ENCODE peak calls at places on chromosomes 7 and 10, in five cellular contexts. One of them, this sample, is unnamed.

GRCh38 chr10:10138685-10139084 is 879.0 kb upstream of the CELF2 start:
- DNase-seq in brain microvascular endothelial cell: no peak
- DNase-seq in GM23248: peak
- DNase-seq in thoracic aorta: no peak
- DNase-seq in prostate gland: no peak
- DNase-seq in this sample: no peak

GRCh38 chr10:61000769-61001730 is 57.1 kb upstream of the RHOBTB1 start:
- DNase-seq in prostate gland: peak
- DNase-seq in GM23248: peak
- DNase-seq in brain microvascular endothelial cell: no peak
- DNase-seq in thoracic aorta: no peak
- DNase-seq in this sample: no peak

GRCh38 chr7:151689196-151689971 is 169.7 kb upstream of the RHEB start:
- DNase-seq in GM23248: no peak
- DNase-seq in brain microvascular endothelial cell: no peak
- DNase-seq in thoracic aorta: no peak
- DNase-seq in prostate gland: peak
- DNase-seq in this sample: no peak

GRCh38 chr7:77684030-77684429 is 12.2 kb upstream of the RSBN1L start:
- DNase-seq in prostate gland: peak
- DNase-seq in thoracic aorta: peak
- DNase-seq in brain microvascular endothelial cell: peak
- DNase-seq in GM23248: peak
- DNase-seq in this sample: peak

GRCh38 chr7:6202117-6202516 is 70.3 kb downstream of the CYTH3 start:
- DNase-seq in GM23248: no peak
- DNase-seq in prostate gland: no peak
- DNase-seq in brain microvascular endothelial cell: no peak
- DNase-seq in thoracic aorta: no peak
- DNase-seq in this sample: no peak

GRCh38 chr10:70558871-70559810 is 43.4 kb downstream of the PRF1 start:
- DNase-seq in GM23248: peak
- DNase-seq in thoracic aorta: peak
- DNase-seq in prostate gland: no peak
- DNase-seq in brain microvascular endothelial cell: peak
- DNase-seq in this sample: peak

GRCh38 chr10:61039868-61040267 is 95.9 kb upstream of the RHOBTB1 start:
- DNase-seq in thoracic aorta: no peak
- DNase-seq in prostate gland: no peak
- DNase-seq in brain microvascular endothelial cell: no peak
- DNase-seq in GM23248: no peak
- DNase-seq in this sample: no peak

GRCh38 chr7:101588131-101588935 is 40.8 kb downstream of the MYL10 start:
- DNase-seq in brain microvascular endothelial cell: no peak
- DNase-seq in prostate gland: no peak
- DNase-seq in GM23248: no peak
- DNase-seq in thoracic aorta: no peak
- DNase-seq in this sample: no peak

GRCh38 chr10:79090134-79090803 is 21.5 kb downstream of the ZMIZ1 start:
- DNase-seq in brain microvascular endothelial cell: no peak
- DNase-seq in prostate gland: no peak
- DNase-seq in thoracic aorta: no peak
- DNase-seq in GM23248: no peak
- DNase-seq in this sample: no peak

DNA sequence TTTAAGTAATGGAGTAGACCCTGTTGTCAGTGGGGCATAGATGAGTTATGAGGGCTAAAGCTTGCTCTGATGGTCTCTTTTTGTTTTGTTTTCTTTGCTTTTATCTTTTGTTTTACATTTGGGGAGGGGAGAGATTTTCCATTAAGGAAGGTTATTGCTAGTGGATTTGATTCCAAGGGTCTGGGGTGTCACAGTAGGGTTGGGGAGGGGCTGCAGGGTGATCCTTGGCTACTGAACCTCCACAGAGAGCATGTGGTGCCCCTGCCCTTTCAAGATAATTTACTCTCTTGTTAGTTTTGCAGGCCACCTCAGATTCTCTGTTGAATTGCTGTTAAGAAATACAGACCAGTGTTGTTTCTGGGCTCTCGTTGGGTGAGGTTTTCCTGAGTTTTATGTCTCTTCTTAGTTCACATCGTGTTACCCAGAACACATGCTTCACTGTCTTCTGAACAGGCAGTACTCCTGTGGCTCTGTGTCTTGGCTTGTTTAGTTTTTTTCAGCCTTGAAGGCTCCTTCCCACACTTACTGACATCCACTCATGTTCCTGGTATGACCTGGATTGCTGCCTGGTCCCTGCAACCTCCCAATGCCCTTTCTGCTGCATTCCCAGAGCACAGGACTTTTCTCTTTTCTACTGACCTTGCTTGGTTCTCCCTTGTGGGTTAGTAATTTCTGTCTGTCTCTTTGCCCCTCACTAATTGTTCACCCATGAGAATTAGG is 4.3 kb downstream of the KIFBP start:
- DNase-seq in thoracic aorta: peak
- DNase-seq in brain microvascular endothelial cell: peak
- DNase-seq in prostate gland: peak
- DNase-seq in GM23248: peak
- DNase-seq in this sample: no peak
- H3K27ac ChIP-seq in thoracic aorta: peak
- H3K27ac ChIP-seq in brain microvascular endothelial cell: peak
- H3K27ac ChIP-seq in prostate gland: no peak
- H3K27ac ChIP-seq in GM23248: peak
- H3K27ac ChIP-seq in this sample: peak

DNA sequence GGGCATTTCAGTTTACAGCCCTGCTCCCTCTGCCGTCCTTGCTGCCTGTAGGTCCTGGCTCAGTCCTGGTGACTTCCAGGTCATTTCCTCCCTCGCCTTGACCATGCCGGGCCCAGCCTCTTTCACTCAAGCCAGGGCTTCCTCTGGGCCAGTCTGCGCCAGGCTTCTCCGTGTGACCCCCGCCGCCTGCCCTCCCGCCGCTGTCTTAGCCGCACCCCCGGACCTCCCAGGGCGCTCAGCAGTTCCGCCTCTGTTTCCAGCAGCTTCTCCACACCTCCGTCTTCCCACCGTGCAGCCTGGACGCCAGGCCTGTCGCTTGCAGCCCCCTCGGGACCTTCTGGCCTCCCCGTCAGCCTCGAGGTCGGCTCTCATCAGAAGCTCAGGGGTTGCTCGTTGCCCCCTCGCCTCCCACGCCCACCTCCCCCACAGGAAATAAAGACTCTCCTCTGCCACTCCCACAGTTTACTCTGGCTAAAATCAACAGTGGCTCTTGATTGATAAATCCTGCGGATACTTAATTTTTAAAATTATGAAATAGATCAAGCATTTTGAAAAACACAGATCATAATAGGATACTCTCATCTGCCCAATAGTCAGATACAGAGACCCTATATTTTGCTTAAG is 123.1 kb upstream of the FZD8 start:
- DNase-seq in prostate gland: no peak
- DNase-seq in GM23248: peak
- DNase-seq in thoracic aorta: no peak
- DNase-seq in brain microvascular endothelial cell: peak
- DNase-seq in this sample: no peak
- H3K27ac ChIP-seq in prostate gland: no peak
- H3K27ac ChIP-seq in GM23248: no peak
- H3K27ac ChIP-seq in thoracic aorta: no peak
- H3K27ac ChIP-seq in brain microvascular endothelial cell: no peak
- H3K27ac ChIP-seq in this sample: no peak

GRCh38 chr7:105188201-105188600 is 174.2 kb downstream of the KMT2E start:
- DNase-seq in prostate gland: no peak
- DNase-seq in thoracic aorta: no peak
- DNase-seq in brain microvascular endothelial cell: no peak
- DNase-seq in GM23248: peak
- DNase-seq in this sample: no peak

GRCh38 chr7:105191329-105191728 is 177.3 kb downstream of the KMT2E start:
- DNase-seq in brain microvascular endothelial cell: no peak
- DNase-seq in thoracic aorta: no peak
- DNase-seq in prostate gland: no peak
- DNase-seq in GM23248: no peak
- DNase-seq in this sample: no peak

GRCh38 chr7:105185290-105186010 is 171.4 kb downstream of the KMT2E start:
- DNase-seq in brain microvascular endothelial cell: no peak
- DNase-seq in thoracic aorta: no peak
- DNase-seq in prostate gland: no peak
- DNase-seq in GM23248: peak
- DNase-seq in this sample: no peak

GRCh38 chr7:105187302-105188169 is 173.5 kb downstream of the KMT2E start:
- DNase-seq in thoracic aorta: no peak
- DNase-seq in GM23248: no peak
- DNase-seq in prostate gland: no peak
- DNase-seq in brain microvascular endothelial cell: no peak
- DNase-seq in this sample: no peak

DNA sequence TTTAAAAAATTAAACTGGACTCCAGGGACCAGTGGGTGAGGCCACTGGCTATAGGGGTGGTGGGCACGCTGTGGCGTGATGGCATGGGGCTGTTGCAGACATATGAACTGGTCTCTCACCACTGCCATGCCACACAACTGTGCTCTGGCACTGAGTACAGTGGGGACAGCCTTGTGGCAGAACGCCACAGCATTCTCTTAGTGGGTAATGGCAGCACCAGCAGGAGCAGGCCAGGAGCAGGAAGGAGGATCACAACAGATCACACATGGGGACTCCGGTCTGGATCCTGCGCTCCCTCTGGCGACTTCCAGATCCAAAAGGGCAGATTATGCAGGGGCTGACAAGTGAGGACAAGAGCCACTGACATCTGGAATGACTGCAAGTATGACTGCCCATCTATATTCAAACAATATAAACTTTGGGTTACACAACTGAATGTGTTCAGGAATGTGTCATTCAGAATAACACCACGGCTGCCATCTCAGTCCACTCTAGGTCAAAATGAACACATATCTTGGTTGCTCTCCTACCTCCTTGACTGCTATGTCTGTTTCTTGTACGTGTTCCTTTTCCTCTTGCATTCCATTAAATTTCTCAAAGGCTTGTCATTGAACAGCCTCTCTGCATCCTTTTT is 176.0 kb downstream of the KMT2E start:
- DNase-seq in thoracic aorta: no peak
- DNase-seq in GM23248: no peak
- DNase-seq in prostate gland: no peak
- DNase-seq in brain microvascular endothelial cell: no peak
- DNase-seq in this sample: no peak
- H3K27ac ChIP-seq in thoracic aorta: no peak
- H3K27ac ChIP-seq in GM23248: no peak
- H3K27ac ChIP-seq in prostate gland: no peak
- H3K27ac ChIP-seq in brain microvascular endothelial cell: no peak
- H3K27ac ChIP-seq in this sample: no peak

GRCh38 chr7:27198871-27199801 is 755 bp downstream of the HOXA13 start:
- DNase-seq in prostate gland: peak
- DNase-seq in thoracic aorta: no peak
- DNase-seq in brain microvascular endothelial cell: no peak
- DNase-seq in GM23248: peak
- DNase-seq in this sample: no peak
- H3K27ac ChIP-seq in prostate gland: peak
- H3K27ac ChIP-seq in thoracic aorta: no peak
- H3K27ac ChIP-seq in brain microvascular endothelial cell: no peak
- H3K27ac ChIP-seq in GM23248: no peak
- H3K27ac ChIP-seq in this sample: no peak

GRCh38 chr7:141648276-141649114 is 53.5 kb downstream of the DENND11 start:
- DNase-seq in brain microvascular endothelial cell: no peak
- DNase-seq in prostate gland: no peak
- DNase-seq in GM23248: no peak
- DNase-seq in thoracic aorta: no peak
- DNase-seq in this sample: no peak

GRCh38 chr7:141649865-141650499 is 52.0 kb downstream of the DENND11 start:
- DNase-seq in brain microvascular endothelial cell: peak
- DNase-seq in thoracic aorta: peak
- DNase-seq in GM23248: peak
- DNase-seq in prostate gland: peak
- DNase-seq in this sample: no peak

GRCh38 chr7:141649137-141649864 is 52.7 kb downstream of the DENND11 start:
- DNase-seq in brain microvascular endothelial cell: no peak
- DNase-seq in prostate gland: no peak
- DNase-seq in thoracic aorta: no peak
- DNase-seq in GM23248: no peak
- DNase-seq in this sample: no peak

GRCh38 chr7:141645188-141645587 is 56.8 kb downstream of the DENND11 start:
- DNase-seq in GM23248: no peak
- DNase-seq in brain microvascular endothelial cell: no peak
- DNase-seq in thoracic aorta: no peak
- DNase-seq in prostate gland: no peak
- DNase-seq in this sample: no peak

DNA sequence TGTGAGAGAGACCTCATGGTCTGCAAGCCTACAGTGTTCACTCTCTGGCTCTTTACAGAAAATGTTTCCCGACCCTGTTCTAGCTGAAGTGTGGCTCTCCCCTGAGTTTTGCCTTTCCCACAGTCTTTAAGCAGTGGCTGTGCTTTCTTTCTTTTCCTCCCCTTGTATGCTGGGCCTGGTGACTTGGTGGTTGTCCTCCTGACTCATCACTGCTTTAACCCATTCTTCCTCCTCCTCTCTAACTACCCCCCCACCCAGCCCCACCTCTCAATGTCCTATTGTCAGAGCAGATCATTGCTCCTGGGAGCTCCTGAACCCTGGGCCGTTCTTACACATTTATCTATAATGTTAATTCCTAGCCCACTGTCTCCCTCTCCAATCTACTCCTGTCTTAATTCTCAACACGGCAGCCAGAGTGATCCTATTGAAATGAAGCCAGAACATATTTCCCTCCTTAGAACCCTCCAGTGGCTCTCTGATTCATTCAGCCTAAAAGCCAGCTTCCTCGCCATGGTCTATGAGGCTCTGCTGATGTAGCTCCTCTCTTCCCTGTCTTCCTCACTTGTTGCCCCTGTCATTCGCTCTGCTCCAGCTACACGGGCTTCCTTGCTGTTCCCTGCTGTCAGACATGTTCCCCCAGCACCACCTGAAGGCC is 55.0 kb downstream of the DENND11 start:
- DNase-seq in GM23248: peak
- DNase-seq in brain microvascular endothelial cell: no peak
- DNase-seq in prostate gland: no peak
- DNase-seq in thoracic aorta: no peak
- DNase-seq in this sample: no peak
- H3K27ac ChIP-seq in GM23248: no peak
- H3K27ac ChIP-seq in brain microvascular endothelial cell: no peak
- H3K27ac ChIP-seq in prostate gland: no peak
- H3K27ac ChIP-seq in thoracic aorta: no peak
- H3K27ac ChIP-seq in this sample: no peak

GRCh38 chr7:46286957-46287356 is 365.9 kb upstream of the IGFBP3 start:
- DNase-seq in thoracic aorta: no peak
- DNase-seq in GM23248: no peak
- DNase-seq in prostate gland: no peak
- DNase-seq in brain microvascular endothelial cell: no peak
- DNase-seq in this sample: no peak

GRCh38 chr7:46288010-46288409 is 366.9 kb upstream of the IGFBP3 start:
- DNase-seq in prostate gland: no peak
- DNase-seq in GM23248: no peak
- DNase-seq in thoracic aorta: no peak
- DNase-seq in brain microvascular endothelial cell: no peak
- DNase-seq in this sample: no peak

GRCh38 chr7:46291064-46291463 is 370.0 kb upstream of the IGFBP3 start:
- DNase-seq in thoracic aorta: no peak
- DNase-seq in GM23248: peak
- DNase-seq in prostate gland: no peak
- DNase-seq in brain microvascular endothelial cell: peak
- DNase-seq in this sample: no peak

GRCh38 chr7:46291601-46292150 is 370.6 kb upstream of the IGFBP3 start:
- DNase-seq in prostate gland: no peak
- DNase-seq in GM23248: peak
- DNase-seq in brain microvascular endothelial cell: peak
- DNase-seq in thoracic aorta: peak
- DNase-seq in this sample: no peak

GRCh38 chr7:46290374-46291061 is 369.4 kb upstream of the IGFBP3 start:
- DNase-seq in brain microvascular endothelial cell: no peak
- DNase-seq in prostate gland: no peak
- DNase-seq in thoracic aorta: no peak
- DNase-seq in GM23248: no peak
- DNase-seq in this sample: no peak
- H3K27ac ChIP-seq in brain microvascular endothelial cell: no peak
- H3K27ac ChIP-seq in prostate gland: no peak
- H3K27ac ChIP-seq in thoracic aorta: peak
- H3K27ac ChIP-seq in GM23248: peak
- H3K27ac ChIP-seq in this sample: no peak

This sample was measured in tibial nerve.